ENCODE peak calls at places on chromosomes 5 and 9, in four cellular contexts. W, V, B and N are unnamed samples.

GRCh38 chr9:109349431-109349846 is 28.6 kb upstream of the EPB41L4B start:
- DNase-seq in W (no peak), V (no peak), B (no peak), N (peak)

GRCh38 chr5:168216989-168217388 is 74.5 kb upstream of the WWC1 start:
- DNase-seq in W (no peak), V (no peak), B (no peak), N (no peak)

GRCh38 chr9:16289639-16290038 is 580.8 kb downstream of the BNC2 start:
- DNase-seq in W (no peak), V (no peak), B (no peak), N (peak)

GRCh38 chr9:74821636-74822035 is 66.1 kb downstream of the TRPM6 start:
- DNase-seq in W (no peak), V (no peak), B (no peak), N (no peak)

GRCh38 chr5:102681403-102681983 is 73.6 kb upstream of the PAM start:
- DNase-seq in W (peak), V (peak), B (peak), N (peak)

GRCh38 chr5:64773533-64773932 is 4.8 kb downstream of the CWC27 start:
- DNase-seq in W (no peak), V (no peak), B (no peak), N (no peak)

GRCh38 chr9:93071464-93071863 is 13.0 kb downstream of the SUSD3 start:
- DNase-seq in W (peak), V (no peak), B (no peak), N (peak)

GRCh38 chr5:114988096-114988495 is 181.6 kb downstream of the TRIM36 start:
- DNase-seq in W (no peak), V (no peak), B (no peak), N (no peak)

GRCh38 chr5:111863801-111864200 is 106.8 kb upstream of the NREP start:
- DNase-seq in W (no peak), V (no peak), B (no peak), N (peak)

GRCh38 chr5:34038838-34039237 is 4.2 kb downstream of the C1QTNF3 start:
- DNase-seq in W (no peak), V (no peak), B (no peak), N (no peak)

GRCh38 chr5:150558088-150558621 is 50.2 kb downstream of the NDST1 start:
- DNase-seq in W (no peak), V (no peak), B (no peak), N (no peak)

GRCh38 chr9:109166771-109167601 is at the start of gene FRRS1L:
- DNase-seq in W (no peak), V (no peak), B (no peak), N (no peak)

GRCh38 chr5:176732736-176733585 is 77.4 kb upstream of the UNC5A start:
- DNase-seq in W (no peak), V (no peak), B (no peak), N (no peak)

GRCh38 chr5:13814293-13814692 is 130.2 kb downstream of the DNAH5 start:
- DNase-seq in W (no peak), V (no peak), B (no peak), N (no peak)

GRCh38 chr5:52725781-52726180 is 61.9 kb upstream of the ITGA1 start:
- DNase-seq in W (no peak), V (no peak), B (no peak), N (peak)

GRCh38 chr5:173954671-173955605 is 34.0 kb upstream of the C5orf47 start:
- DNase-seq in W (peak), V (no peak), B (no peak), N (peak)

GRCh38 chr9:127187231-127187956 is 65.0 kb upstream of the ANGPTL2 start:
- DNase-seq in W (peak), V (no peak), B (no peak), N (peak)

GRCh38 chr5:79076819-79077218 is 7.3 kb downstream of the BHMT2 start:
- DNase-seq in W (no peak), V (no peak), B (no peak), N (no peak)

GRCh38 chr5:38808666-38809343 is 37.0 kb upstream of the OSMR start:
- DNase-seq in W (no peak), V (no peak), B (no peak), N (no peak)

GRCh38 chr5:53463909-53464621 is 16.4 kb upstream of the FST start:
- DNase-seq in W (no peak), V (no peak), B (no peak), N (no peak)

GRCh38 chr5:68171101-68171558 is 44.4 kb upstream of the PIK3R1 start:
- DNase-seq in W (no peak), V (no peak), B (no peak), N (peak)

GRCh38 chr9:136587145-136587943 is 41.5 kb upstream of the NOTCH1 start:
- DNase-seq in W (no peak), V (no peak), B (no peak), N (peak)

GRCh38 chr9:37215456-37216229 is 95.3 kb downstream of the ZCCHC7 start:
- DNase-seq in W (no peak), V (no peak), B (no peak), N (no peak)

GRCh38 chr5:176738851-176739250 is 71.5 kb upstream of the UNC5A start:
- DNase-seq in W (no peak), V (no peak), B (no peak), N (no peak)

GRCh38 chr5:90345684-90346083 is 63.9 kb downstream of the CETN3 start:
- DNase-seq in W (no peak), V (no peak), B (no peak), N (no peak)

GRCh38 chr5:162858770-162859169 is 578.6 kb upstream of the CCNG1 start:
- DNase-seq in W (no peak), V (no peak), B (no peak), N (no peak)

GRCh38 chr9:127720031-127720864 is 4.4 kb downstream of the TTC16 start:
- DNase-seq in W (no peak), V (no peak), B (no peak), N (no peak)

GRCh38 chr5:179413711-179414458 is 68.6 kb upstream of the ADAMTS2 start:
- DNase-seq in W (no peak), V (no peak), B (no peak), N (no peak)